ENCODE peak calls at places on chromosomes 13 and 19, in nine cellular contexts. F is gastrocnemius medialis, G is K562, R is body of pancreas, B is upper lobe of right lung, U is breast epithelium, P is heart left ventricle, H is IMR-90, T is GM23338. M is an unnamed sample. For H3K4me1, the result is how much of the 10 kb centered on the place peaks cover.

GRCh38 chr19:36196249-36196648 is 18.2 kb downstream of the ZNF565 start:
- DNase-seq in B (no peak), T (no peak), R (no peak), P (no peak), F (no peak), H (no peak), G (no peak), U (no peak), M (no peak)

GRCh38 chr19:18364826-18365528 is 21.0 kb upstream of the GDF15 start:
- DNase-seq in T (peak), H (peak), F (no peak), B (peak), U (peak), P (peak), G (peak), R (peak), M (peak)

GRCh38 chr19:53131085-53131484 is 1.6 kb downstream of the ZNF415 start:
- DNase-seq in U (no peak), H (no peak), R (no peak), B (no peak), F (no peak), G (no peak), P (no peak), T (peak), M (no peak)

GRCh38 chr13:113369189-113369588 is 5.3 kb upstream of the GRTP1 start:
- DNase-seq in G (no peak), U (no peak), T (no peak), R (no peak), P (no peak), H (no peak), B (no peak), F (no peak), M (no peak)

GRCh38 chr19:17234911-17235617 is 9.0 kb downstream of the OCEL1 start:
- DNase-seq in F (peak), U (peak), B (no peak), G (peak), H (peak), P (peak), T (peak), R (peak), M (peak)

GRCh38 chr13:113977976-113978375 is 4.1 kb upstream of the C13orf46 start:
- DNase-seq in F (no peak), G (no peak), P (no peak), T (no peak), H (no peak), B (peak), U (no peak), R (no peak), M (no peak)

GRCh38 chr13:29901714-29902631 is 51.6 kb upstream of the UBL3 start:
- DNase-seq in F (peak), R (peak), P (peak), G (no peak), T (no peak), U (peak), B (no peak), H (peak), M (peak)

GRCh38 chr19:10863107-10863700 is 8.1 kb upstream of the CARM1 start:
- DNase-seq in G (peak), R (peak), U (peak), T (no peak), P (no peak), F (no peak), B (peak), H (no peak), M (no peak)

GRCh38 chr13:35785563-35786327 is 309.3 kb upstream of the MAB21L1 start:
- DNase-seq in T (no peak), B (no peak), U (no peak), R (no peak), G (no peak), H (no peak), P (no peak), F (no peak), M (no peak)

GRCh38 chr13:44040070-44040753 is 160.5 kb downstream of the LACC1 start:
- DNase-seq in B (no peak), U (no peak), R (no peak), F (no peak), H (peak), T (no peak), G (no peak), P (no peak), M (no peak)

GRCh38 chr19:15466851-15467733 is 2.7 kb upstream of the RASAL3 start:
- DNase-seq in U (no peak), P (no peak), R (no peak), B (no peak), F (no peak), G (no peak), T (no peak), H (peak), M (no peak)

GRCh38 chr19:18006895-18007604 is 920 bp upstream of the ARRDC2 start:
- DNase-seq in H (peak), P (peak), F (peak), R (peak), U (peak), T (peak), B (peak), G (peak), M (peak)

GRCh38 chr13:108044929-108045328 is 170.4 kb downstream of the LIG4 start:
- DNase-seq in B (no peak), T (no peak), P (no peak), H (no peak), R (no peak), U (no peak), G (no peak), F (no peak), M (no peak)

GRCh38 chr19:7153008-7153407 is 83.5 kb downstream of the ZNF557 start:
- DNase-seq in U (no peak), G (no peak), B (no peak), R (no peak), H (no peak), T (no peak), F (no peak), P (no peak), M (no peak)

GRCh38 chr19:47021536-47022139 is 2.0 kb downstream of the NPAS1 start:
- DNase-seq in P (no peak), F (no peak), U (no peak), B (no peak), H (no peak), T (peak), G (no peak), R (no peak), M (no peak)

GRCh38 chr13:34733720-34734119 is 208.3 kb upstream of the NBEA start:
- DNase-seq in F (no peak), G (no peak), U (no peak), R (no peak), H (no peak), T (no peak), B (no peak), P (no peak), M (no peak)

GRCh38 chr13:111658150-111659100 is 338.0 kb downstream of the TEX29 start:
- DNase-seq in U (no peak), T (peak), G (no peak), P (no peak), R (no peak), H (no peak), F (no peak), B (no peak), M (no peak)

GRCh38 chr19:30228113-30228725 is 144.0 kb upstream of the ZNF536 start:
- DNase-seq in H (no peak), R (no peak), G (no peak), F (no peak), B (no peak), U (no peak), P (no peak), T (peak), M (no peak)

GRCh38 chr13:79413521-79413920 is 7.5 kb upstream of the RBM26 start:
- DNase-seq in B (no peak), G (no peak), F (no peak), U (no peak), R (no peak), T (no peak), H (no peak), P (no peak), M (no peak)

GRCh38 chr19:20078696-20079095 is 896 bp downstream of the ZNF90 start:
- DNase-seq in T (peak), R (peak), G (no peak), F (no peak), H (peak), B (peak), P (peak), U (no peak), M (peak)

GRCh38 chr13:76023644-76024043 is 387.5 kb downstream of the LMO7 start:
- DNase-seq in T (no peak), B (no peak), R (no peak), G (no peak), U (no peak), F (no peak), H (peak), P (no peak), M (no peak)

GRCh38 chr13:39787086-39787487 is 131.6 kb downstream of the COG6 start:
- DNase-seq in P (no peak), G (no peak), U (no peak), T (no peak), H (no peak), F (no peak), B (no peak), R (no peak), M (no peak)

GRCh38 chr13:66665991-66666390 is 564.1 kb downstream of the PCDH9 start:
- DNase-seq in H (peak), U (peak), T (peak), G (no peak), P (no peak), R (no peak), B (peak), F (no peak), M (peak)

GRCh38 chr19:32357720-32358119 is 12.3 kb downstream of the ZNF507 start:
- DNase-seq in P (no peak), B (no peak), U (no peak), R (no peak), F (no peak), H (no peak), G (no peak), T (no peak), M (no peak)
- TF ChIP-seq CTCF in P (no peak), B (no peak), U (no peak), R (peak), F (no peak), H (peak), G (peak), T (no peak), M (peak)

DNA sequence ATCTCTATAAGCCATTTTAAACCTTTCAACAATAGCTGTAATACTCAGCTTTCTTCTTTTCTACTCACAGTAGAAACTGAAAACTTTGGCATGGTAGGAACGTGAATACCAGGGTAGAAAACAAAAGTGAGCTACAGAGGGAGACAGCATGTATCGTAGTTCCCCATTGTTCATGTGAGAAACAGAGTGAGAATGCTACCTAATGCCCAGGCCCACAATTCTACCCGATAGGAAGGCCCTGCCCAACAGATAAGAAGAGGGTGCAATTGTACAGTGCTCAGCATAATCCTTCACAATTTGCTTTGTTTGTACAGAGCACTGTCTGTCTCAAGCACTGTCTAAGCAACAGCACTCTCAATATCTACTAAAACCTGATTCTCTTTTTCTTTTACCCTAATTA is 322.4 kb downstream of the EFNB2 start:
- DNase-seq in R (no peak), H (no peak), T (peak), P (no peak), U (no peak), B (no peak), G (no peak), F (no peak), M (no peak)
- H3K27ac ChIP-seq in R (no peak), H (peak), T (peak), P (no peak), U (no peak), B (no peak), G (no peak), F (no peak), M (no peak)

GRCh38 chr19:9672893-9673292 is 2.0 kb downstream of the ZNF562 start:
- DNase-seq in U (no peak), R (no peak), F (no peak), G (no peak), T (no peak), B (no peak), H (no peak), P (no peak), M (no peak)

GRCh38 chr19:9671654-9672053 is 3.2 kb downstream of the ZNF562 start:
- DNase-seq in P (no peak), H (no peak), U (no peak), R (no peak), B (no peak), F (no peak), T (no peak), G (no peak), M (no peak)

GRCh38 chr19:9668544-9668943 is 6.4 kb downstream of the ZNF562 start:
- DNase-seq in T (no peak), H (no peak), F (no peak), B (no peak), U (no peak), R (no peak), G (no peak), P (no peak), M (no peak)

GRCh38 chr19:9667898-9668297 is 7.0 kb downstream of the ZNF562 start:
- DNase-seq in G (no peak), B (no peak), P (no peak), H (no peak), T (no peak), F (no peak), U (no peak), R (no peak), M (no peak)
- H3K4me1 ChIP-seq in G (under half), B (under half), P (under half), H (under half), T (under half), F (under half), U (under half), R (under half), M (under half)

DNA sequence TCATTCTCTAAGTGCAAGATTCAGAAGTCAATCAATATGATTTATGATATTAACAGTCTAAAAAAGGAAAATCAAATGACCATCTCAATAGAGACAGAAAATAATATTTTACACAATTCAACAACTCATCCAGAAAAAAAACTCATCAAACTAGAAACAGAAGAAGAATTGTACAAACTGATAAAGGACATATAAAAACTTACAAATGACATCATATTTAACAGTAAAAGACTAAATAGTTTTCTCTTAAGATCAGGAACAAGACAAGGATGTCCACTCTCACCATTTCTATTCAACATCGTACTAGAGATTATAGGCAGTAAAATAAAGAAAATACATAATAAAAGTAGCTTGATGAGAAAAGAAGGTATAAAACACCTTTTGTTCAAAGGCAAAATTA is 527.3 kb downstream of the DACH1 start:
- DNase-seq in F (no peak), R (no peak), H (no peak), U (no peak), T (no peak), B (no peak), G (no peak), P (no peak), M (no peak)
- TF ChIP-seq CTCF in F (no peak), R (no peak), H (no peak), U (no peak), T (no peak), B (no peak), G (no peak), P (no peak), M (no peak)

GRCh38 chr13:101493541-101493940 is 41.1 kb downstream of the ITGBL1 start:
- DNase-seq in F (no peak), U (no peak), H (no peak), R (no peak), B (no peak), P (no peak), T (no peak), G (no peak), M (no peak)

GRCh38 chr13:101499406-101499805 is 46.9 kb downstream of the ITGBL1 start:
- DNase-seq in G (no peak), T (no peak), H (peak), B (no peak), F (no peak), P (no peak), U (no peak), R (no peak), M (no peak)
- H3K27ac ChIP-seq in G (no peak), T (no peak), H (no peak), B (no peak), F (no peak), P (no peak), U (no peak), R (no peak), M (no peak)

DNA sequence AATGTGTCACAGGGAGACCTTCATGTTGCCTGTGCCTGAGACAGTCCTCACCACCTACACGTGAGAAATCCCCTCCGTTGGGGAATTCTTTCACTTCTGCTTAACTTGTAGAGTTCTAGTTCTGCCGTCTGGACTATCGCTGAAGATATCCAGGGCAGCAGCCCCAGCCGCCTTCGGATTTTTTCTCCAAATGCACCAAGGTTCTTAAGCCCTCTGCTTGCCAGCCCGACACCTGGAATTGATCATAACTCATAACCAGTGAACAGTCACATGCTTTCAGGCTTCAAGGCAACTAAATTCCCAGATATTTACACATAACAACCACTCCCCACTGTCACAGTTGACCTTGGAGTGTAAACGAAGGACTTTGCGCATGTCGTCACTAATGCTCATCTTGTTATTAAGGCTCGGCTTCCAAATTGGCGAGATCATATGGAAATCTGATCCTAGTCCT is 114.4 kb downstream of the RAB20 start:
- DNase-seq in G (no peak), B (no peak), F (no peak), P (no peak), R (peak), H (peak), U (no peak), T (no peak), M (no peak)
- H3K4me1 ChIP-seq in G (under half), B (under half), F (under half), P (under half), R (under half), H (under half), U (under half), T (under half), M (under half)

GRCh38 chr19:29201849-29202248 is 11.1 kb downstream of the UQCRFS1 start:
- DNase-seq in F (no peak), H (no peak), G (no peak), U (no peak), B (no peak), R (no peak), P (no peak), T (peak), M (no peak)
- TF ChIP-seq CTCF in F (no peak), H (no peak), G (peak), U (no peak), B (no peak), R (no peak), P (no peak), T (peak), M (no peak)

GRCh38 chr13:98372886-98373285 is 195.8 kb upstream of the RNF113B start:
- DNase-seq in H (peak), U (no peak), R (no peak), G (no peak), F (peak), T (peak), P (no peak), B (no peak), M (no peak)

GRCh38 chr13:98370806-98371553 is 193.9 kb upstream of the RNF113B start:
- DNase-seq in R (peak), F (no peak), T (no peak), U (no peak), P (peak), H (peak), B (no peak), G (no peak), M (peak)

GRCh38 chr13:98374750-98375149 is 197.7 kb upstream of the RNF113B start:
- DNase-seq in H (no peak), P (no peak), U (no peak), R (no peak), G (no peak), F (no peak), B (no peak), T (no peak), M (no peak)

GRCh38 chr13:98370261-98370660 is 193.2 kb upstream of the RNF113B start:
- DNase-seq in P (no peak), F (no peak), B (no peak), G (no peak), U (no peak), T (no peak), H (no peak), R (no peak), M (no peak)

GRCh38 chr13:98371624-98372023 is 194.6 kb upstream of the RNF113B start:
- DNase-seq in P (no peak), F (no peak), U (no peak), G (no peak), T (no peak), H (no peak), R (no peak), B (no peak), M (no peak)
- H3K27ac ChIP-seq in P (no peak), F (no peak), U (no peak), G (no peak), T (peak), H (peak), R (no peak), B (no peak), M (peak)

GRCh38 chr19:13159713-13160112 is 9.5 kb downstream of the IER2 start:
- DNase-seq in F (no peak), R (no peak), U (no peak), B (no peak), T (no peak), P (no peak), G (no peak), H (no peak), M (no peak)
- H3K4me1 ChIP-seq in F (under half), R (half or more), U (under half), B (half or more), T (under half), P (under half), G (half or more), H (under half), M (half or more)

GRCh38 chr19:31249217-31249616 is 100.0 kb downstream of the TSHZ3 start:
- DNase-seq in U (no peak), B (no peak), G (no peak), P (no peak), F (no peak), R (no peak), H (no peak), T (no peak), M (no peak)
- TF ChIP-seq CTCF in U (no peak), B (peak), G (no peak), P (no peak), F (no peak), R (no peak), H (no peak), T (peak), M (peak)